ENCODE peak calls at places on chromosomes 3 and 15, in eight cellular contexts. N is right atrium auricular region; Q is kidney tubule cell; D is stimulated activated CD8-positive, alpha-beta memory T cell treated with anti-CD3 and anti-CD28 coated beads, Interleukin-7, amount 100 ng/mL, for 1 hour; O is NCI-H146; E is memory B cell; U is H9; K is activated naive CD4-positive, alpha-beta T cell. T is an unnamed sample.

GRCh38 chr3:35857004-35857403 is 217.7 kb downstream of the ARPP21 start:
- DNase-seq in E (no peak), N (no peak), D (no peak), K (no peak), O (no peak), U (no peak), Q (no peak), T (no peak)

GRCh38 chr15:67801142-67801541 is 24.2 kb upstream of the SKOR1 start:
- DNase-seq in U (no peak), O (no peak), K (no peak), Q (no peak), N (no peak), E (no peak), D (no peak), T (no peak)

GRCh38 chr3:114144909-114145688 is 33.8 kb downstream of the DRD3 start:
- DNase-seq in N (no peak), O (no peak), E (no peak), Q (peak), K (no peak), D (no peak), U (no peak), T (peak)

GRCh38 chr3:126543457-126544090 is 15.2 kb downstream of the C3orf22 start:
- DNase-seq in D (no peak), K (no peak), Q (no peak), N (peak), O (no peak), E (no peak), U (no peak), T (no peak)

GRCh38 chr15:40942337-40942854 is 10.9 kb upstream of the CHAC1 start:
- DNase-seq in U (peak), N (no peak), E (no peak), O (no peak), D (no peak), K (no peak), Q (no peak), T (no peak)

GRCh38 chr15:41936649-41937567 is 35.4 kb downstream of the EHD4 start:
- DNase-seq in Q (no peak), D (peak), O (no peak), N (peak), K (peak), U (no peak), E (no peak), T (peak)

GRCh38 chr3:120839120-120839519 is 68.9 kb upstream of the STXBP5L start:
- DNase-seq in O (no peak), K (no peak), N (no peak), U (no peak), Q (no peak), E (no peak), D (no peak), T (no peak)

GRCh38 chr15:88178631-88179030 is 77.9 kb downstream of the NTRK3 start:
- DNase-seq in Q (no peak), K (no peak), U (no peak), D (no peak), O (no peak), E (peak), N (no peak), T (no peak)

GRCh38 chr15:71753346-71753745 is 57.0 kb upstream of the NR2E3 start:
- DNase-seq in Q (peak), O (no peak), K (no peak), D (no peak), N (no peak), U (no peak), E (no peak), T (peak)

GRCh38 chr3:131361464-131362421 is 19.8 kb upstream of the NUDT16 start:
- DNase-seq in K (no peak), O (peak), N (peak), Q (peak), U (peak), D (no peak), E (no peak), T (no peak)

GRCh38 chr15:69704685-69705084 is 252.1 kb downstream of the RPLP1 start:
- DNase-seq in N (no peak), D (no peak), K (no peak), E (no peak), Q (no peak), U (no peak), O (no peak), T (no peak)

GRCh38 chr15:57915827-57916531 is 149.5 kb downstream of the ALDH1A2 start:
- DNase-seq in E (no peak), Q (no peak), U (no peak), N (no peak), D (no peak), K (no peak), O (no peak), T (no peak)

GRCh38 chr3:157088506-157089454 is 71.2 kb downstream of the CCNL1 start:
- DNase-seq in O (no peak), D (peak), Q (peak), U (peak), E (peak), N (peak), K (no peak), T (peak)

GRCh38 chr3:16864610-16865313 is 20.0 kb upstream of the PLCL2 start:
- DNase-seq in N (no peak), Q (peak), E (no peak), O (no peak), U (no peak), K (no peak), D (no peak), T (peak)

GRCh38 chr15:50970524-50970923 is 62.0 kb downstream of the AP4E1 start:
- DNase-seq in U (no peak), O (no peak), N (no peak), K (no peak), D (no peak), E (no peak), Q (no peak), T (no peak)

GRCh38 chr15:78996876-78997275 is 52.0 kb upstream of the CTSH start:
- DNase-seq in K (no peak), O (no peak), U (no peak), Q (peak), N (no peak), E (no peak), D (no peak), T (no peak)

GRCh38 chr15:90471769-90472168 is 58.0 kb upstream of the CRTC3 start:
- DNase-seq in E (no peak), N (no peak), U (peak), Q (no peak), O (no peak), D (no peak), K (no peak), T (no peak)

GRCh38 chr3:52534281-52535183 is 875 bp upstream of the NT5DC2 start:
- DNase-seq in Q (peak), D (no peak), K (no peak), N (peak), U (peak), O (no peak), E (no peak), T (no peak)

GRCh38 chr3:124266517-124266916 is 274.6 kb upstream of the ROPN1 start:
- DNase-seq in E (no peak), Q (peak), K (no peak), U (no peak), D (no peak), O (peak), N (no peak), T (no peak)

GRCh38 chr3:197801801-197802504 is 10.9 kb downstream of the LRCH3 start:
- DNase-seq in K (no peak), D (no peak), Q (peak), O (peak), N (no peak), E (peak), U (no peak), T (no peak)

GRCh38 chr15:97502038-97502437 is 458.5 kb upstream of the ARRDC4 start:
- DNase-seq in U (no peak), E (no peak), N (no peak), O (no peak), D (no peak), Q (peak), K (no peak), T (peak)

GRCh38 chr3:177597325-177598109 is 400.2 kb upstream of the TBL1XR1 start:
- DNase-seq in N (peak), E (peak), Q (peak), U (no peak), K (no peak), O (peak), D (no peak), T (peak)